ENCODE peak calls at places on chromosomes 6 and 20, in eight cellular contexts. Y is stomach, O is H9, K is endothelial cell, U is heart left ventricle, S is AG04450, N is HFF-Myc, C is nephron progenitor cell. G is an unnamed sample.
A peak's percentile ranks its signal among the peaks of the same experiment; 100 is the strongest.

GRCh38 chr20:19741914-19742313 is 16.1 kb upstream of the RIN2 start:
- DNase-seq in Y (no peak), O (no peak), K (no peak), U (no peak), S (no peak), N (no peak), C (no peak), G (no peak)

GRCh38 chr20:63009988-63010769 is 3.4 kb upstream of the BHLHE23 start:
- DNase-seq in Y (peak; percentile 43), O (no peak), K (no peak), U (no peak), S (no peak), N (no peak), C (no peak), G (peak; percentile 16)

GRCh38 chr6:3798211-3798909 is 46.8 kb upstream of the PXDC1 start:
- DNase-seq in Y (no peak), O (no peak), K (no peak), U (no peak), S (no peak), N (no peak), C (no peak), G (no peak)

GRCh38 chr6:161133973-161134372 is 139.9 kb downstream of the AGPAT4 start:
- DNase-seq in Y (no peak), O (no peak), K (no peak), U (no peak), S (no peak), N (no peak), C (no peak), G (no peak)

GRCh38 chr6:142377112-142377848 is 75.5 kb downstream of the ADGRG6 start:
- DNase-seq in Y (peak; percentile 42), O (peak; percentile 88), K (peak; percentile 53), U (no peak), S (no peak), N (no peak), C (peak; percentile 33), G (peak; percentile 56)

GRCh38 chr6:137853569-137854213 is 13.4 kb upstream of the TNFAIP3 start:
- DNase-seq in Y (no peak), O (no peak), K (no peak), U (no peak), S (no peak), N (no peak), C (no peak), G (no peak)

GRCh38 chr6:2454180-2454579 is 208.8 kb upstream of the GMDS start:
- DNase-seq in Y (no peak), O (no peak), K (no peak), U (no peak), S (no peak), N (peak; percentile 68), C (no peak), G (no peak)

GRCh38 chr20:41391587-41392001 is 25.0 kb upstream of the EMILIN3 start:
- DNase-seq in Y (no peak), O (no peak), K (no peak), U (no peak), S (no peak), N (no peak), C (no peak), G (no peak)

GRCh38 chr6:101178748-101179147 is 214.8 kb upstream of the GRIK2 start:
- DNase-seq in Y (no peak), O (no peak), K (no peak), U (no peak), S (no peak), N (no peak), C (no peak), G (no peak)

GRCh38 chr6:34911822-34912221 is 22.8 kb downstream of the ANKS1A start:
- DNase-seq in Y (no peak), O (no peak), K (no peak), U (no peak), S (no peak), N (no peak), C (no peak), G (no peak)

GRCh38 chr6:89830385-89830809 is 717 bp downstream of the CASP8AP2 start:
- DNase-seq in Y (no peak), O (no peak), K (no peak), U (no peak), S (no peak), N (no peak), C (no peak), G (no peak)

GRCh38 chr6:44636576-44637248 is 249.2 kb downstream of the CDC5L start:
- DNase-seq in Y (no peak), O (no peak), K (no peak), U (no peak), S (no peak), N (no peak), C (no peak), G (no peak)

GRCh38 chr6:19902201-19902600 is 65.0 kb downstream of the ID4 start:
- DNase-seq in Y (no peak), O (no peak), K (no peak), U (no peak), S (no peak), N (no peak), C (no peak), G (no peak)

GRCh38 chr20:15902493-15902892 is 670.8 kb downstream of the KIF16B start:
- DNase-seq in Y (no peak), O (peak; percentile 63), K (peak; percentile 58), U (no peak), S (no peak), N (no peak), C (peak; percentile 33), G (peak; percentile 54)

GRCh38 chr6:151482290-151482689 is 11.5 kb upstream of the CCDC170 start:
- DNase-seq in Y (no peak), O (no peak), K (no peak), U (no peak), S (no peak), N (no peak), C (no peak), G (no peak)

GRCh38 chr20:53879048-53879684 is 191.2 kb downstream of the BCAS1 start:
- DNase-seq in Y (no peak), O (no peak), K (no peak), U (no peak), S (no peak), N (no peak), C (no peak), G (no peak)

GRCh38 chr6:89944826-89945407 is 50.6 kb downstream of the GJA10 start:
- DNase-seq in Y (no peak), O (no peak), K (no peak), U (no peak), S (no peak), N (no peak), C (no peak), G (no peak)

GRCh38 chr20:48948612-48949011 is 27.1 kb downstream of the ARFGEF2 start:
- DNase-seq in Y (no peak), O (peak; percentile 35), K (no peak), U (no peak), S (no peak), N (no peak), C (no peak), G (no peak)
- TF ChIP-seq CTCF in Y (no peak), O (no peak), K (no peak), U (no peak), S (no peak), N (no peak), C (no peak), G (no peak)

DNA sequence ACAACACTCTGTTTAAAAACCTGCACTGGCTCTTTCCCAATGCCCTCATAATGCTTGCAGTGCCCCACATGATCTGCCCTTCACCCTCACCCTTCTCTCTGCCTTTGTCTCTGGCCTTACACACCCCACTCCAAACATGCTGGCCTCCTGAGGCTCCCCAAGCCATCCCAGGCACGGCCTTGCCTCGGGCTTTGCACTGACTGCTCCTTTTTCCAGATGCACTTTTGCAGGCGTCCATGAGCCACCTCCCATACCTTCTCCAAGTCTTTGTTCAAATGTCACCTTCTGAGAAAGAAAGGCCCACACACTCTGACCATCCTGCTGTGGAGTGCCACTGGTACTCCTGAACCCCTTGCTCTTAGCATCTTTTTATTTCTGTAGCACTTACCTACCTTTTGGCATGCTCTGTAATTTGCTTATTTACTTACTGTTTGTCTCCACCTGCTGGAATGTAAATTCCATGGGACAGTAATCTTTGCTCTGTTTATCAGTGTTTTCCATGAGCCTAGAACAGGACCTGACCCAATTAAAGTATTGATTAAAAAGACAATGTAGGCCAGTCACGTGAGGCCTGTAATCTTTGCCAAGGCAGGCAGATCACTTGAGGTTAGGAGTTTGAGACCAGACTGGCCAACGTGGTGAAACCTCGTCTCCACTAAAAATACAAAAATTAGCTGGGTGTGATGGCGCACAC is 30.7 kb downstream of the GFRA4 start:
- DNase-seq in Y (no peak), O (no peak), K (no peak), U (no peak), S (no peak), N (no peak), C (no peak), G (no peak)
- TF ChIP-seq CTCF in Y (no peak), O (peak; percentile 40), K (no peak), U (no peak), S (no peak), N (no peak), C (no peak), G (no peak)

GRCh38 chr6:16336056-16336810 is 97.8 kb downstream of the GMPR start:
- DNase-seq in Y (no peak), O (no peak), K (no peak), U (no peak), S (no peak), N (no peak), C (no peak), G (no peak)

GRCh38 chr6:16339263-16339587 is 100.8 kb downstream of the GMPR start:
- DNase-seq in Y (no peak), O (no peak), K (no peak), U (no peak), S (no peak), N (no peak), C (no peak), G (no peak)

GRCh38 chr6:16335176-16335575 is 96.8 kb downstream of the GMPR start:
- DNase-seq in Y (no peak), O (no peak), K (no peak), U (no peak), S (no peak), N (no peak), C (no peak), G (no peak)

GRCh38 chr6:16337280-16337975 is 99.0 kb downstream of the GMPR start:
- DNase-seq in Y (peak; percentile 70), O (no peak), K (no peak), U (peak; percentile 95), S (peak; percentile 76), N (peak; percentile 98), C (no peak), G (peak; percentile 51)

DNA sequence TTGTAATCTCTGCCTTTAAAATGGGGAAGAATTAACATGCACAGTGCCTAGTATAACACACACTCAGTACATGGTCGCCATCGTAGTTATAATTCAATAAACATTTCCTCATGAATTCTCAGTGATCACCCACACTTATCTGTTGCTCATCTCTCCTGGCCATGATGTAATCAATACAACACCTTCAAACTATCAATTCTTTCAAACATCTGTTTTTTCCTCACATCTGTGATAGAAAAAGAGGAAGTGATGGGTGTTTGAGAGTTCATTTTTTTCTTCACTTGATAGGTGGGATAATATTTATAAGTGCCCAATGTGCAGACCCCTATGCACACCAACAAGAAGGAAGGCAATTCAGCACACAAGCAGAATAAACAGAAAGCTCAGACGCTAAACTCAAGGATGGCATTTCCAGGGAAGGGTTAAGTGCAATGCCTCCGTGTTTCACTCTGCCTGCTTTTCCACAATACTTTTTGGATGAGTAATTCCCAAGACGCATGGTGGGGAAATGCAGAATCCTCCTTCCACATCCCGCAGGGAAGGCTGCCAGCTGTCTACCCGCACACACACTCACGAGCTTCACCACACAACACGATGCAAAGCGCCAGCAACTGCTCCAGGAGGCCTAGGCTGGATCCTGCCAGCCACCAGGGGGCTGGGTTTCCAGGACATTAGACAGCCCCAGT is 100.3 kb downstream of the GMPR start:
- DNase-seq in Y (peak; percentile 34), O (no peak), K (peak; percentile 28), U (peak; percentile 66), S (peak; percentile 99), N (peak; percentile 96), C (peak; percentile 32), G (peak; percentile 74)
- TF ChIP-seq CTCF in Y (no peak), O (peak; percentile 62), K (no peak), U (peak; percentile 52), S (peak; percentile 85), N (peak; percentile 86), C (peak; percentile 34), G (peak; percentile 64)

GRCh38 chr6:37653933-37654565 is 43.6 kb downstream of the MDGA1 start:
- DNase-seq in Y (peak; percentile 35), O (peak; percentile 67), K (peak; percentile 30), U (no peak), S (no peak), N (peak; percentile 56), C (peak; percentile 31), G (peak; percentile 71)
- TF ChIP-seq CTCF in Y (no peak), O (peak; percentile 94), K (peak; percentile 95), U (peak; percentile 46), S (peak; percentile 68), N (peak; percentile 79), C (peak; percentile 63), G (peak; percentile 91)

G was measured in glutamatergic neuron.